ENCODE peak calls at places on chromosomes 16 and 17, in ten cellular contexts. H is GM23248, E is fibroblast of lung, X is fibroblast of mammary gland, U is left ventricle myocardium inferior, V is AG10803, B is gastrocnemius medialis, L is BE2C, T is fibroblast of pulmonary artery, Q is SK-N-SH. D is an unnamed sample.

GRCh38 chr16:27449434-27450188 is 47.6 kb downstream of the IL21R start:
- DNase-seq in E (no peak), U (no peak), L (no peak), V (no peak), T (no peak), H (no peak), B (no peak), Q (no peak), X (no peak), D (no peak)

GRCh38 chr17:559699-560378 is 154.8 kb downstream of the VPS53 start:
- DNase-seq in T (peak), B (peak), X (peak), U (peak), L (no peak), H (peak), V (peak), Q (no peak), E (peak), D (no peak)

GRCh38 chr16:48498761-48499600 is 111.0 kb downstream of the N4BP1 start:
- DNase-seq in V (peak), T (peak), Q (no peak), U (no peak), B (no peak), H (peak), L (no peak), X (peak), E (peak), D (no peak)

GRCh38 chr16:30658731-30659506 is 688 bp downstream of the FBRS start:
- DNase-seq in L (peak), T (peak), H (peak), B (peak), X (peak), Q (peak), U (peak), V (peak), E (peak), D (peak)

GRCh38 chr16:82580293-82580900 is 46.4 kb upstream of the CDH13 start:
- DNase-seq in E (peak), V (peak), H (peak), T (peak), B (no peak), Q (peak), X (peak), U (no peak), L (no peak), D (peak)

GRCh38 chr16:12406840-12407690 is 396.6 kb downstream of the CPPED1 start:
- DNase-seq in T (peak), H (peak), V (peak), L (no peak), U (no peak), Q (no peak), X (peak), B (no peak), E (peak), D (no peak)

GRCh38 chr17:58997756-58998553 is 108.7 kb downstream of the TRIM37 start:
- DNase-seq in T (no peak), B (no peak), Q (no peak), H (peak), X (no peak), U (no peak), L (no peak), V (no peak), E (peak), D (no peak)

GRCh38 chr16:15948532-15949209 is 745 bp upstream of the ABCC1 start:
- DNase-seq in L (no peak), Q (no peak), H (no peak), V (no peak), E (no peak), X (no peak), U (no peak), B (no peak), T (no peak), D (no peak)

GRCh38 chr17:79752175-79752574 is 21.4 kb downstream of the ENPP7 start:
- DNase-seq in U (no peak), B (no peak), E (no peak), H (no peak), T (no peak), L (no peak), V (no peak), Q (no peak), X (no peak), D (no peak)

GRCh38 chr16:68421076-68421475 is 27.2 kb downstream of the SMPD3 start:
- DNase-seq in B (no peak), L (no peak), V (no peak), E (no peak), X (no peak), H (no peak), T (no peak), Q (no peak), U (no peak), D (no peak)

GRCh38 chr17:42679492-42680330 is 1.9 kb downstream of the CCR10 start:
- DNase-seq in X (peak), Q (peak), U (peak), B (peak), V (peak), E (peak), H (peak), L (peak), T (peak), D (peak)

GRCh38 chr16:88441460-88441859 is 11.6 kb upstream of the ZFPM1 start:
- DNase-seq in Q (no peak), V (no peak), X (no peak), E (no peak), B (no peak), U (no peak), L (no peak), T (no peak), H (no peak), D (no peak)

GRCh38 chr17:2040942-2041560 is 771 bp upstream of the OVCA2 start:
- DNase-seq in E (no peak), U (no peak), H (no peak), L (no peak), B (no peak), Q (no peak), X (no peak), V (no peak), T (no peak), D (no peak)

GRCh38 chr17:42049834-42050359 is 504 bp downstream of the C17orf113 start:
- DNase-seq in U (no peak), H (no peak), Q (no peak), B (no peak), X (no peak), V (no peak), L (no peak), T (no peak), E (no peak), D (no peak)

GRCh38 chr16:88429387-88430184 is 23.5 kb upstream of the ZFPM1 start:
- DNase-seq in V (no peak), B (no peak), T (no peak), E (no peak), X (no peak), U (no peak), L (no peak), Q (no peak), H (no peak), D (no peak)

GRCh38 chr17:64694207-64694606 is 32.1 kb upstream of the SMURF2 start:
- DNase-seq in L (peak), V (peak), H (peak), T (peak), X (peak), E (peak), B (peak), Q (no peak), U (peak), D (no peak)

GRCh38 chr17:79891113-79891730 is 52.0 kb upstream of the CBX4 start:
- DNase-seq in T (no peak), V (no peak), B (no peak), Q (peak), U (no peak), H (no peak), L (no peak), X (no peak), E (no peak), D (no peak)

GRCh38 chr17:82373731-82374625 is 2.4 kb downstream of the UTS2R start:
- DNase-seq in Q (peak), V (no peak), L (no peak), H (no peak), E (no peak), X (no peak), B (no peak), T (no peak), U (no peak), D (no peak)

GRCh38 chr16:2798723-2799204 is 494 bp downstream of the PRSS41 start:
- DNase-seq in E (no peak), L (no peak), V (no peak), T (no peak), X (no peak), B (no peak), Q (no peak), H (no peak), U (no peak), D (peak)

GRCh38 chr17:4232168-4232813 is 31.5 kb downstream of the ANKFY1 start:
- DNase-seq in Q (no peak), E (peak), U (no peak), T (peak), B (peak), L (no peak), V (peak), H (peak), X (peak), D (no peak)

GRCh38 chr17:74515941-74516340 is 15.3 kb downstream of the CD300LB start:
- DNase-seq in L (no peak), Q (no peak), U (no peak), X (no peak), B (no peak), V (no peak), H (no peak), T (no peak), E (no peak), D (no peak)

GRCh38 chr16:57612494-57612893 is 15.9 kb upstream of the ADGRG1 start:
- DNase-seq in E (no peak), U (no peak), X (no peak), L (no peak), T (no peak), V (no peak), H (no peak), Q (peak), B (no peak), D (peak)

GRCh38 chr16:9007177-9007794 is 43.6 kb upstream of the USP7 start:
- DNase-seq in T (peak), L (peak), E (peak), H (peak), Q (no peak), V (peak), B (no peak), U (no peak), X (peak), D (no peak)

GRCh38 chr17:51169340-51169739 is 3.1 kb downstream of the NME2 start:
- DNase-seq in T (no peak), X (no peak), B (no peak), L (no peak), Q (no peak), V (no peak), E (no peak), H (no peak), U (no peak), D (peak)

GRCh38 chr16:79114759-79115158 is 485.8 kb downstream of the MAF start:
- DNase-seq in Q (no peak), T (no peak), B (no peak), U (no peak), H (no peak), L (no peak), V (no peak), E (no peak), X (no peak), D (peak)

GRCh38 chr16:57643166-57643813 is 14.9 kb downstream of the ADGRG1 start:
- DNase-seq in T (no peak), L (no peak), V (peak), Q (no peak), H (peak), X (peak), E (peak), U (no peak), B (no peak), D (no peak)

GRCh38 chr16:31453255-31454204 is 5.8 kb upstream of the ARMC5 start:
- DNase-seq in T (peak), U (no peak), V (peak), E (peak), Q (no peak), L (no peak), X (peak), H (peak), B (peak), D (peak)

DNA sequence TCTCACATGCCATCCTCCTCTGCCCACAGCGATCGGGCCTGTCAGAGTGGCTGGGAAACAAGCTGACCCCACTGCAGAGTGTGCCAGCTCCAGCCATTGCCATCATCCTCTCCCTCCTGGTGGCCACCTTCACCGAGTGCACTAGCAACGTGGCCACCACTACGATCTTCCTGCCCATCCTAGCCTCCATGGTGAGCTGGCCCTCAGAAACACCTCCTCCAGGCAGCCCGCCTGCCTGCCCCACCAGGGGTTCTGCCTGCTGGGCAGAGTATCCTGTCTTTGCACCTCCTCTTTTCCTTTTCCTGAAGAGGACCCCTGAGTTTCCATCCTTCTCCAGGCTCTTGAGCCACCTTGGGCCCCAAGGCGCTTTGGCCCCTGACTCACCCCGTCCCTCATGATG is 10.5 kb upstream of the FOXN1 start:
- DNase-seq in V (no peak), T (no peak), B (no peak), H (no peak), Q (no peak), L (no peak), U (no peak), E (no peak), X (no peak), D (no peak)
- H3K4me3 ChIP-seq in V (no peak), T (no peak), B (no peak), H (no peak), Q (no peak), L (no peak), U (no peak), E (no peak), X (no peak), D (no peak)

GRCh38 chr16:1152651-1153259 is at the start of gene CACNA1H:
- DNase-seq in E (peak), H (peak), X (no peak), B (no peak), L (peak), V (no peak), U (peak), Q (peak), T (no peak), D (peak)

GRCh38 chr16:1150511-1150982 is 2.4 kb upstream of the CACNA1H start:
- DNase-seq in E (peak), H (peak), V (peak), B (no peak), T (no peak), X (peak), Q (no peak), U (no peak), L (peak), D (peak)

GRCh38 chr16:1151424-1152122 is 1.3 kb upstream of the CACNA1H start:
- DNase-seq in U (no peak), T (no peak), X (no peak), V (no peak), E (no peak), B (no peak), Q (no peak), L (no peak), H (no peak), D (peak)

GRCh38 chr16:1153480-1154160 is 714 bp downstream of the CACNA1H start:
- DNase-seq in Q (no peak), H (no peak), U (no peak), E (peak), T (no peak), L (peak), V (no peak), B (no peak), X (no peak), D (peak)

GRCh38 chr16:1152123-1152638 is 725 bp upstream of the CACNA1H start:
- DNase-seq in V (no peak), B (no peak), U (no peak), X (no peak), T (no peak), H (peak), Q (no peak), E (no peak), L (peak), D (peak)
- H3K4me3 ChIP-seq in V (no peak), B (no peak), U (peak), X (no peak), T (no peak), H (no peak), Q (no peak), E (no peak), L (peak), D (peak)

GRCh38 chr17:6755281-6755680 is 565 bp upstream of the XAF1 start:
- DNase-seq in H (peak), T (peak), X (peak), V (peak), B (no peak), U (peak), Q (peak), E (no peak), L (peak), D (no peak)
- H3K4me3 ChIP-seq in H (peak), T (peak), X (peak), V (peak), B (peak), U (peak), Q (no peak), E (peak), L (no peak), D (no peak)

DNA sequence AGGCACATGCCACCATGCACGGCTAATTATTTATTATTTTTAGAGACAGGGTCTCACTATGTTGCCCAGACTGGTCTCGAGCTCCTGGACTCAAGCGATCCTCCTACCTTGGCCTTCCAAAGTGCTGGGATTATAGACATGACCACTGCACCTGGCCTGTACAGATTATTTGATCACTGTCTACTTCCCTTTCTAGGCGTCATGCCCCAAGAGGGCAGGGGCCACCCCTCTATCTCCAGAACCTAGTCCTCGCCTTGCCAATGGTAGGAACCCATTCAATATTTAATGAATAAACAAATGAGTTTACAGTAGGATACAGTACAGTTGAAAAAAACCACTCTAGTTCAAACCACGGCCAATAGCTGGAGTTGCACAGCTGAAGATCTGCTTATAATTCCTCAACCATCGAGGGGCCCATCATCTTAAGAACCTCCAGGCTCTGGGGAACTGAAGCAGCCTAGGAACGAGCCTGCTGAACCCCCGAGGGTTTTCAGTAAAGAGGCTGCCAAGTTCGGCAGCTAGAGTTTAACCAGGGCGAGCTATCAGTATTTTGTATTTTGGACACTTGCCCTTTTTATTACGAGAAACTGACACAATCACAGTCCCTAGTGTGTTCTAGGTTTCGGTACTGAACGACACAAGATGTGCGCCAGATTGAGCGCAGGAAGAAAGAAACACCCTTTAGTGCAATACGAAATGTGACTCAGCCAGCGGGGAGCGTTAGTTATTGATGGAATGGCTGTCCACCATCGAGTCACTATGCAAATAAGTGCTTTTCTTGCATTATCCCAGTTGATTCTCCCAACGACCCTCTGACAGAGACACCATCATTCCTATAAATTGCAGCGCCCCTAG is 14.6 kb downstream of the ADCY9 start:
- DNase-seq in H (no peak), V (no peak), X (peak), Q (no peak), T (no peak), B (peak), E (no peak), U (peak), L (no peak), D (no peak)
- H3K4me3 ChIP-seq in H (no peak), V (no peak), X (no peak), Q (no peak), T (peak), B (no peak), E (no peak), U (no peak), L (no peak), D (no peak)

GRCh38 chr16:10736926-10737625 is 6.6 kb upstream of the NUBP1 start:
- DNase-seq in E (peak), Q (peak), V (peak), U (no peak), T (peak), X (peak), H (peak), L (peak), B (peak), D (peak)
- H3K4me3 ChIP-seq in E (no peak), Q (no peak), V (no peak), U (peak), T (no peak), X (no peak), H (no peak), L (no peak), B (peak), D (no peak)

GRCh38 chr17:76369804-76370203 is 14.6 kb upstream of the SPHK1 start:
- DNase-seq in U (peak), T (no peak), E (no peak), Q (peak), B (no peak), X (peak), V (no peak), L (peak), H (no peak), D (no peak)
- H3K4me3 ChIP-seq in U (no peak), T (no peak), E (no peak), Q (no peak), B (no peak), X (no peak), V (no peak), L (no peak), H (no peak), D (no peak)

DNA sequence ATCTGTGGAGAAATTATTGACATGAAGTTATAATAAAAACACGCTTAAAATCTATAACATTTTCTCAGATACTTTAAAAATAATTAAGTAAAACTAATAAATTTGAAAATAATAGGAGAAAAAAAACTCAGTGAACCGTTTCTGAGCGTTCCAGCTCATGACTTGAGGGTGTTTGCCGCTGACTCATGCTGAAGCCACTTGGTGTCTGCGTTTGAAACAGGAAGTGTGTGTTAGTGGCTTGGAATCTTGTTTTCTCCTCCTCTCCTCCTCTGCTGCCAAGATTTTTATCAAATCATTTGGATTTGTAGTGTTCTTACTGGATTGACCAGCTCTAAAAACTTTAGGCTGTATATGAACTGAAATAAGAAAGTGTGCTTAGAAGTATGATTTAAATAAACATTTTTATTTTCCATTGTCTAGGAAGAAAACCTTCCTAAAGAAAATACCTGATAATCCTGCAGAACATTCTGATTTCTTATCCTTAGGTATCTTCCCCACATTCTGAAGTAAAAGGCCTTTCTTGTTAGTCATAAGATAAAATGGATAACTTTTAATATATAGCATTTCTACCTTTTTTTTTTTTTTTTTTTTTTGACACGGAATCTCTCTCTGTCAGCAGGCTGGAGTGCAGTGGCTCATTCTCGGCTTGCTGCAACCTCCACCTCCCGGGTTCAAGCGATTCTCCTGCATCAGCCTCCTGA is 30.8 kb downstream of the USP10 start:
- DNase-seq in L (peak), V (peak), H (peak), U (peak), Q (peak), B (peak), X (peak), E (peak), T (peak), D (no peak)
- H3K4me3 ChIP-seq in L (peak), V (peak), H (peak), U (peak), Q (peak), B (peak), X (peak), E (peak), T (peak), D (no peak)

D was measured in endodermal cell.